ENCODE peak calls at places on chromosomes 12 and 14, in six cellular contexts. O, U, A, N, K and X are unnamed samples.

GRCh38 chr14:21093769-21094681 is 4.4 kb downstream of the ZNF219 start:
- DNase-seq in O (peak; percentile 79), U (no peak), A (no peak), N (no peak), K (no peak), X (no peak)

GRCh38 chr14:44384093-44384492 is 123.0 kb downstream of the FSCB start:
- DNase-seq in O (no peak), U (no peak), A (no peak), N (no peak), K (no peak), X (no peak)

GRCh38 chr14:58171090-58171489 is 19.1 kb upstream of the ARMH4 start:
- DNase-seq in O (peak; percentile 96), U (peak; percentile 74), A (no peak), N (peak; percentile 49), K (peak; percentile 82), X (peak; percentile 30)

GRCh38 chr12:56877195-56878009 is 56.8 kb downstream of the SDR9C7 start:
- DNase-seq in O (no peak), U (no peak), A (no peak), N (no peak), K (no peak), X (no peak)

GRCh38 chr14:101039031-101039754 is 135.7 kb upstream of the RTL1 start:
- DNase-seq in O (no peak), U (no peak), A (no peak), N (no peak), K (peak; percentile 39), X (no peak)

GRCh38 chr14:33686856-33687255 is 264.0 kb downstream of the EGLN3 start:
- DNase-seq in O (no peak), U (peak; percentile 73), A (no peak), N (no peak), K (no peak), X (no peak)

GRCh38 chr12:124259168-124260066 is 35.5 kb upstream of the RFLNA start:
- DNase-seq in O (peak; percentile 38), U (no peak), A (no peak), N (no peak), K (no peak), X (no peak)

GRCh38 chr12:64669270-64669842 is 59.1 kb downstream of the RASSF3 start:
- DNase-seq in O (no peak), U (no peak), A (peak; percentile 49), N (peak; percentile 59), K (peak; percentile 85), X (no peak)

GRCh38 chr12:125092108-125092871 is 27.1 kb downstream of the AACS start:
- DNase-seq in O (no peak), U (no peak), A (no peak), N (peak; percentile 34), K (no peak), X (no peak)

GRCh38 chr12:122228092-122228491 is 2.2 kb upstream of the DIABLO start:
- DNase-seq in O (no peak), U (no peak), A (no peak), N (no peak), K (no peak), X (no peak)